ENCODE peak calls at places on chromosomes 11 and 22, in four cellular contexts. One of them, this sample, is unnamed.

GRCh38 chr11:42524534-42525227 is 787.1 kb upstream of the API5 start:
- DNase-seq in K562: peak
- DNase-seq in H1: peak
- DNase-seq in HepG2: peak
- DNase-seq in this sample: no peak

GRCh38 chr11:33618956-33619355 is 81.7 kb downstream of the C11orf91 start:
- DNase-seq in K562: no peak
- DNase-seq in H1: no peak
- DNase-seq in HepG2: no peak
- DNase-seq in this sample: no peak

GRCh38 chr22:46007848-46008261 is 30.9 kb upstream of the WNT7B start:
- DNase-seq in K562: no peak
- DNase-seq in H1: no peak
- DNase-seq in HepG2: no peak
- DNase-seq in this sample: no peak

GRCh38 chr22:46754110-46754799 is 8.2 kb upstream of the TBC1D22A start:
- DNase-seq in K562: peak
- DNase-seq in H1: no peak
- DNase-seq in HepG2: peak
- DNase-seq in this sample: peak

GRCh38 chr11:8013833-8014232 is 26.7 kb downstream of the EIF3F start:
- DNase-seq in K562: no peak
- DNase-seq in H1: no peak
- DNase-seq in HepG2: no peak
- DNase-seq in this sample: no peak

GRCh38 chr11:123719452-123719851 is 22.0 kb downstream of the ZNF202 start:
- DNase-seq in K562: no peak
- DNase-seq in H1: no peak
- DNase-seq in HepG2: no peak
- DNase-seq in this sample: no peak

GRCh38 chr22:30208631-30209603 is 37.6 kb downstream of the LIF start:
- DNase-seq in K562: peak
- DNase-seq in H1: no peak
- DNase-seq in HepG2: peak
- DNase-seq in this sample: no peak

GRCh38 chr22:47130883-47131610 is 368.6 kb downstream of the TBC1D22A start:
- DNase-seq in K562: no peak
- DNase-seq in H1: no peak
- DNase-seq in HepG2: no peak
- DNase-seq in this sample: no peak

GRCh38 chr22:37558815-37559214 is 1.5 kb upstream of the CDC42EP1 start:
- DNase-seq in K562: no peak
- DNase-seq in H1: no peak
- DNase-seq in HepG2: no peak
- DNase-seq in this sample: no peak

GRCh38 chr22:35301370-35301874 is 1.7 kb downstream of the TOM1 start:
- DNase-seq in K562: peak
- DNase-seq in H1: no peak
- DNase-seq in HepG2: peak
- DNase-seq in this sample: no peak

GRCh38 chr11:20342347-20343279 is 20.9 kb upstream of the HTATIP2 start:
- DNase-seq in K562: peak
- DNase-seq in H1: peak
- DNase-seq in HepG2: peak
- DNase-seq in this sample: no peak

GRCh38 chr11:20336056-20336455 is 27.5 kb upstream of the HTATIP2 start:
- DNase-seq in K562: no peak
- DNase-seq in H1: no peak
- DNase-seq in HepG2: no peak
- DNase-seq in this sample: no peak

GRCh38 chr11:20337526-20338154 is 25.9 kb upstream of the HTATIP2 start:
- DNase-seq in K562: peak
- DNase-seq in H1: no peak
- DNase-seq in HepG2: peak
- DNase-seq in this sample: peak
- TF ChIP-seq SRF in K562: no peak
- TF ChIP-seq SRF in H1: no peak
- TF ChIP-seq SRF in HepG2: no peak
- TF ChIP-seq SRF in this sample: no peak

GRCh38 chr11:69562816-69563215 is 78.1 kb upstream of the CCND1 start:
- DNase-seq in K562: no peak
- DNase-seq in H1: no peak
- DNase-seq in HepG2: no peak
- DNase-seq in this sample: no peak

GRCh38 chr11:69563306-69563705 is 77.7 kb upstream of the CCND1 start:
- DNase-seq in K562: no peak
- DNase-seq in H1: no peak
- DNase-seq in HepG2: no peak
- DNase-seq in this sample: no peak

GRCh38 chr11:69560141-69560790 is 78.8 kb downstream of the LINC01488 start:
- DNase-seq in K562: no peak
- DNase-seq in H1: no peak
- DNase-seq in HepG2: no peak
- DNase-seq in this sample: no peak

GRCh38 chr11:69562302-69562701 is 78.7 kb upstream of the CCND1 start:
- DNase-seq in K562: no peak
- DNase-seq in H1: no peak
- DNase-seq in HepG2: no peak
- DNase-seq in this sample: no peak

DNA sequence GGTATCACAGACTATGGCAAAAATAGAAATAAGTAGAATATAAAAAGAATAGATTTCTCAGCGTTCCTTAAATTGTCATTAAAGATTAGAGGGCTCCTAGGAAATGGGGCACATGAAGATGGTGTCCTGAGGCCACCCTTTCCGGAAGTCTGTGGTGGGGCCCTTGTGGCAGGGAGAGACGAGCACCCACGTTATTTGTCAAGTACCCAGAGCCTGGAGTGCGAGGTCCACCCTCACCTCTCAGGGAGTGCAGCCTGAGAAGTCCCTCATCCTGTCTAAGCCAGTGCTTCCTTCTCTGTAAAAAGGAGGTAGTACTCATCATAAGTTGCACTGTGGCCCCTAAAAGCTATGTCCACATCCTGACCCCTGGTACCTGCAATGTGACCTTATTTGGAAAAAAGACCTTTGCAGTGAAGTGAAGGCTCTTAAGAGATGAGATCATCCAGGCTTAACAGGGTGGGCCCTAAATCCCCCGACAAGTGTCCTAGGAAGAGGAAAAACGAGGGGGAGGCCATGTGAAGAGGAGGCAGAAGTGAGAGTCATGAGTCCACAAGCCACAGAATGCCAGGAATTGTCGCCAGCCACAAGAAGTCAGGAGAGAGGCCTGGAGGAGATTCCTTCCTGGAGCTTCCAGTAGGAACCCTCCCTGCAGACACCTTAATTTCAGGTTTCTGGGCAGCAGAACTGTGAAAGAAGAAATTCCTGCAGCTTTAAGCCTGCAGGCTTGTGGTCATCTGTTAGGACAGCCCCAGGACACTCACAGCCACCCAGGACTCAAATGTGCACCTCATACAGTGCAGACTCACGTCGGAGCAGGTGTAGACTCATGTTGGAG is 76.8 kb upstream of the CCND1 start:
- DNase-seq in K562: no peak
- DNase-seq in H1: no peak
- DNase-seq in HepG2: peak
- DNase-seq in this sample: no peak
- TF ChIP-seq SRF in K562: no peak
- TF ChIP-seq SRF in H1: no peak
- TF ChIP-seq SRF in HepG2: peak
- TF ChIP-seq SRF in this sample: no peak

GRCh38 chr11:106091480-106092123 is 14.1 kb downstream of the AASDHPPT start:
- DNase-seq in K562: no peak
- DNase-seq in H1: no peak
- DNase-seq in HepG2: no peak
- DNase-seq in this sample: no peak
- TF ChIP-seq SRF in K562: no peak
- TF ChIP-seq SRF in H1: no peak
- TF ChIP-seq SRF in HepG2: no peak
- TF ChIP-seq SRF in this sample: no peak

DNA sequence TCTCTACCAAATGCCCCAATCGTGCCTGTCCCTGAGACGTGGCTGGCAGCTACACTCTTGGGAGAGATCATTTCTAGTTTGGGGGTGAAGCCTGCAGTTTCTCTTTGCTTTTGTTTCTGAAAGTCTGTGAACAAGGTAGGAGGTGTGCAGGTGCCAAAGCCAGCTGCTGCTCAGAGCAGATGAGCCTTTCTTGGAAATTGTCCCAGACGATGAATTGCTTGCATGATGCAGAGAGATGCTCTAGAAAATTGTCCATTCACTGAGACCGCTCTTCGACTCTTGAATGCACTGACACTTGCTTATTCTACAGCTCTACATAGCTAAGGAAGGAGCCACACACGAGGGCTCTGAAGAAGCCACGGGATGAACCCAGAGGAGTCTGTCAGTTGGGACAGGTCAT is 225.6 kb upstream of the E2F8 start:
- DNase-seq in K562: no peak
- DNase-seq in H1: no peak
- DNase-seq in HepG2: no peak
- DNase-seq in this sample: no peak
- TF ChIP-seq SRF in K562: no peak
- TF ChIP-seq SRF in H1: no peak
- TF ChIP-seq SRF in HepG2: no peak
- TF ChIP-seq SRF in this sample: no peak

GRCh38 chr11:77421041-77421723 is 52.7 kb downstream of the PAK1 start:
- DNase-seq in K562: peak
- DNase-seq in H1: no peak
- DNase-seq in HepG2: no peak
- DNase-seq in this sample: no peak
- TF ChIP-seq SRF in K562: no peak
- TF ChIP-seq SRF in H1: no peak
- TF ChIP-seq SRF in HepG2: no peak
- TF ChIP-seq SRF in this sample: no peak

GRCh38 chr11:1277936-1278512 is 31.4 kb downstream of the TOLLIP start:
- DNase-seq in K562: no peak
- DNase-seq in H1: no peak
- DNase-seq in HepG2: no peak
- DNase-seq in this sample: no peak

GRCh38 chr11:1274501-1274900 is 34.9 kb downstream of the TOLLIP start:
- DNase-seq in K562: no peak
- DNase-seq in H1: no peak
- DNase-seq in HepG2: no peak
- DNase-seq in this sample: no peak

GRCh38 chr11:1275021-1275420 is 34.4 kb downstream of the TOLLIP start:
- DNase-seq in K562: no peak
- DNase-seq in H1: no peak
- DNase-seq in HepG2: no peak
- DNase-seq in this sample: no peak

GRCh38 chr11:1276866-1277615 is 32.4 kb downstream of the TOLLIP start:
- DNase-seq in K562: no peak
- DNase-seq in H1: no peak
- DNase-seq in HepG2: no peak
- DNase-seq in this sample: no peak

DNA sequence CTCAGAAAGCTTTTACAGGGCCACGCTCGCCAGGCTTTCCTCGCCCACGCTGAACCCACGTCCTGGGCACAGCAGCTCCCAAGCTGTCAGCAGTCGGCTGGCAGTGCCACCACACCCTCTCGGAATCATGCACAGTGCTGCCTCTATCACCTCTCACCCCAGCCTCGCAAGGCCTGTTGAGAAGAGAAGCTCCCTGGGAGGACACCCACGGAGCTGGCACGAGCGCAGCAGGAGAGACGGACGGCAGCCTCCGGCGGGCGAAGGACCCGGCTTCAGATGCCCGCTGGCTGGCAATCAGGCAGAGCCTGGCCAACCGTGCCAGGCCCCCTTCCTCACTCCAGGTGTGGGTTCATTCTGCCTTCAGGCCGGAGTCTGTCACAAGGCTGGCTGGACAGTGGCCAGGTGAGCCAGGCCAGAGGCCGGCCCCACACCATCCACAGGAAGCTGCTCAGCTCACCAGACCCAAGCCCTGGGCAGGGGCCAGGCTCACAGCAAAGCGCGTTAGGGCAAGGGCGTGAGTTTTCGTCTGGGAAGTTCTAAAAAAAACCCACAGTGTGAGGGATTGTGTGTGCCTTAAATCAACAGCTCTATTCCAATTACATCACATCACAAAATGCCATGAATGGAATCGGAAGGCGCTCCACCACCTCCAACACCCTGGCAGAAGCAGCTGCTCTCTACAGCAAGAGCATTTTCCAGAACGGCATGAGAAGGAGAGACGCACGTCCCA is 33.2 kb downstream of the TOLLIP start:
- DNase-seq in K562: no peak
- DNase-seq in H1: no peak
- DNase-seq in HepG2: no peak
- DNase-seq in this sample: no peak
- TF ChIP-seq SRF in K562: no peak
- TF ChIP-seq SRF in H1: no peak
- TF ChIP-seq SRF in HepG2: no peak
- TF ChIP-seq SRF in this sample: no peak

GRCh38 chr11:78857688-78858087 is 283.0 kb upstream of the NARS2 start:
- DNase-seq in K562: no peak
- DNase-seq in H1: no peak
- DNase-seq in HepG2: no peak
- DNase-seq in this sample: no peak

GRCh38 chr11:78855146-78855545 is 280.5 kb upstream of the NARS2 start:
- DNase-seq in K562: no peak
- DNase-seq in H1: no peak
- DNase-seq in HepG2: no peak
- DNase-seq in this sample: no peak

DNA sequence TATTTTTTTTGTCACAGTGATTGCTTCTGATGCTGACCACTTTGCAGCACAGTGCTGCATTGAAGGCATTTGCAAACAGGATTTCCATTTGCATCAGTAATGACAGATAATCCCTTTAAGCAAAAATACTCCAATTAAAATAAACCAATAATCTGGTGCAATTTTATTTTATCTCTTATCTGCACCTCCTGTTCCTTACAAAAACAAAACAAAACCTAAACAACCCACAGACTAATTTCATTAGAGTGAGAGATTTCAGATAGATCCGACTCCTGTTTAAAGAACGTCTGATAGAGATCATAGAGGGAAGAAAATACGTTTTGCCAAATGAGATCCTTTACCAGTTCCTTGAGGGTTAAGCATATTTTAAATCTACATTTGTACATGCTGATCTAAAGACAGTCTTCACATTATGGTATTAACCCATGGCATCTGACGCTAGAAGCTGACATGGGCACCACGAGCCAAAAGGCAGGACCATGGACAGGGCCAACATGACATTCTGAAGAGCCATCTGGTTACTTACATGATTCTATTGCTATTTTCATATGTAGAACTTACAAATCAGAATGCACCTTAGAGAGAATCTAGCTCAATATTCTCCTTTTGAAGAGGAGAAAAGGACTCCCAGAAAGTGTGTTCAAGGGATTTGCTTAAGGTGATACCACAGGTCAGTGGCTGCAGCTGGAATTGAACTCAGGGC is 286.2 kb upstream of the NARS2 start:
- DNase-seq in K562: peak
- DNase-seq in H1: no peak
- DNase-seq in HepG2: no peak
- DNase-seq in this sample: no peak
- TF ChIP-seq SRF in K562: no peak
- TF ChIP-seq SRF in H1: no peak
- TF ChIP-seq SRF in HepG2: no peak
- TF ChIP-seq SRF in this sample: no peak